ENCODE peak calls at places on chromosomes 13 and 19, in ten cellular contexts. One of them, this sample, is unnamed.

GRCh38 chr13:49226613-49227012 is 6.5 kb downstream of the MLNR start:
- DNase-seq in right lobe of liver: no peak
- DNase-seq in A549: no peak
- DNase-seq in AG04450: no peak
- DNase-seq in BE2C: no peak
- DNase-seq in PC-3: no peak
- DNase-seq in HepG2: no peak
- DNase-seq in foreskin fibroblast: no peak
- DNase-seq in stomach: no peak
- DNase-seq in CD4-positive, alpha-beta T cell: no peak
- DNase-seq in this sample: no peak

GRCh38 chr19:24159707-24160106 is 72.7 kb downstream of the ZNF254 start:
- DNase-seq in CD4-positive, alpha-beta T cell: no peak
- DNase-seq in HepG2: peak; percentile 29
- DNase-seq in right lobe of liver: no peak
- DNase-seq in PC-3: peak; percentile 49
- DNase-seq in A549: no peak
- DNase-seq in foreskin fibroblast: peak; percentile 1
- DNase-seq in AG04450: no peak
- DNase-seq in BE2C: no peak
- DNase-seq in stomach: no peak
- DNase-seq in this sample: no peak

GRCh38 chr19:40263440-40264313 is 21.5 kb downstream of the AKT2 start:
- DNase-seq in CD4-positive, alpha-beta T cell: no peak
- DNase-seq in PC-3: no peak
- DNase-seq in AG04450: no peak
- DNase-seq in right lobe of liver: no peak
- DNase-seq in A549: no peak
- DNase-seq in BE2C: no peak
- DNase-seq in HepG2: no peak
- DNase-seq in foreskin fibroblast: no peak
- DNase-seq in stomach: no peak
- DNase-seq in this sample: no peak

GRCh38 chr13:32538234-32538620 is 368 bp downstream of the N4BP2L2 start:
- DNase-seq in stomach: peak; percentile 63
- DNase-seq in CD4-positive, alpha-beta T cell: no peak
- DNase-seq in HepG2: peak; percentile 76
- DNase-seq in AG04450: no peak
- DNase-seq in BE2C: no peak
- DNase-seq in foreskin fibroblast: peak; percentile 57
- DNase-seq in PC-3: no peak
- DNase-seq in A549: peak; percentile 8
- DNase-seq in right lobe of liver: peak; percentile 61
- DNase-seq in this sample: peak; percentile 65

GRCh38 chr13:51844862-51845573 is at the start of gene TMEM272:
- DNase-seq in right lobe of liver: peak; percentile 66
- DNase-seq in foreskin fibroblast: peak; percentile 51
- DNase-seq in BE2C: peak; percentile 83
- DNase-seq in A549: peak; percentile 77
- DNase-seq in stomach: peak; percentile 57
- DNase-seq in PC-3: peak; percentile 34
- DNase-seq in HepG2: peak; percentile 43
- DNase-seq in CD4-positive, alpha-beta T cell: peak; percentile 25
- DNase-seq in AG04450: no peak
- DNase-seq in this sample: peak; percentile 63

GRCh38 chr19:19292607-19293006 is 19.5 kb upstream of the TM6SF2 start:
- DNase-seq in PC-3: no peak
- DNase-seq in stomach: no peak
- DNase-seq in foreskin fibroblast: no peak
- DNase-seq in HepG2: no peak
- DNase-seq in A549: no peak
- DNase-seq in AG04450: no peak
- DNase-seq in CD4-positive, alpha-beta T cell: no peak
- DNase-seq in BE2C: no peak
- DNase-seq in right lobe of liver: no peak
- DNase-seq in this sample: no peak

GRCh38 chr13:83024226-83024625 is 858.0 kb downstream of the SLITRK1 start:
- DNase-seq in AG04450: no peak
- DNase-seq in A549: no peak
- DNase-seq in PC-3: no peak
- DNase-seq in HepG2: no peak
- DNase-seq in CD4-positive, alpha-beta T cell: no peak
- DNase-seq in foreskin fibroblast: no peak
- DNase-seq in right lobe of liver: no peak
- DNase-seq in stomach: no peak
- DNase-seq in BE2C: no peak
- DNase-seq in this sample: no peak

GRCh38 chr13:85638815-85639393 is 160.3 kb downstream of the SLITRK6 start:
- DNase-seq in HepG2: no peak
- DNase-seq in AG04450: no peak
- DNase-seq in CD4-positive, alpha-beta T cell: no peak
- DNase-seq in right lobe of liver: no peak
- DNase-seq in PC-3: no peak
- DNase-seq in foreskin fibroblast: no peak
- DNase-seq in stomach: no peak
- DNase-seq in A549: no peak
- DNase-seq in BE2C: no peak
- DNase-seq in this sample: no peak

GRCh38 chr13:98263841-98264240 is 86.8 kb upstream of the RNF113B start:
- DNase-seq in HepG2: no peak
- DNase-seq in AG04450: no peak
- DNase-seq in A549: no peak
- DNase-seq in foreskin fibroblast: no peak
- DNase-seq in BE2C: no peak
- DNase-seq in PC-3: no peak
- DNase-seq in stomach: no peak
- DNase-seq in CD4-positive, alpha-beta T cell: no peak
- DNase-seq in right lobe of liver: no peak
- DNase-seq in this sample: no peak

GRCh38 chr13:28557725-28558124 is 62.8 kb upstream of the FLT1 start:
- DNase-seq in AG04450: peak; percentile 6
- DNase-seq in A549: no peak
- DNase-seq in PC-3: no peak
- DNase-seq in BE2C: no peak
- DNase-seq in CD4-positive, alpha-beta T cell: no peak
- DNase-seq in stomach: no peak
- DNase-seq in right lobe of liver: no peak
- DNase-seq in HepG2: no peak
- DNase-seq in foreskin fibroblast: no peak
- DNase-seq in this sample: no peak

GRCh38 chr19:45657520-45658163 is 10.4 kb upstream of the GIPR start:
- DNase-seq in A549: no peak
- DNase-seq in foreskin fibroblast: no peak
- DNase-seq in PC-3: no peak
- DNase-seq in BE2C: peak; percentile 45
- DNase-seq in stomach: no peak
- DNase-seq in HepG2: peak; percentile 47
- DNase-seq in right lobe of liver: no peak
- DNase-seq in CD4-positive, alpha-beta T cell: no peak
- DNase-seq in AG04450: no peak
- DNase-seq in this sample: no peak

GRCh38 chr19:2814426-2814825 is 5.2 kb upstream of the ZNF554 start:
- DNase-seq in right lobe of liver: no peak
- DNase-seq in HepG2: no peak
- DNase-seq in A549: no peak
- DNase-seq in AG04450: no peak
- DNase-seq in BE2C: no peak
- DNase-seq in foreskin fibroblast: no peak
- DNase-seq in PC-3: no peak
- DNase-seq in CD4-positive, alpha-beta T cell: no peak
- DNase-seq in stomach: no peak
- DNase-seq in this sample: no peak

GRCh38 chr19:51478381-51479285 is at the start of gene CEACAM18:
- DNase-seq in stomach: no peak
- DNase-seq in BE2C: no peak
- DNase-seq in A549: no peak
- DNase-seq in AG04450: no peak
- DNase-seq in right lobe of liver: no peak
- DNase-seq in PC-3: no peak
- DNase-seq in HepG2: no peak
- DNase-seq in CD4-positive, alpha-beta T cell: no peak
- DNase-seq in foreskin fibroblast: no peak
- DNase-seq in this sample: no peak
- TF ChIP-seq CTCF in stomach: no peak
- TF ChIP-seq CTCF in BE2C: no peak
- TF ChIP-seq CTCF in A549: no peak
- TF ChIP-seq CTCF in AG04450: no peak
- TF ChIP-seq CTCF in right lobe of liver: no peak
- TF ChIP-seq CTCF in PC-3: no peak
- TF ChIP-seq CTCF in HepG2: no peak
- TF ChIP-seq CTCF in CD4-positive, alpha-beta T cell: no peak
- TF ChIP-seq CTCF in foreskin fibroblast: no peak
- TF ChIP-seq CTCF in this sample: no peak

GRCh38 chr19:1262687-1263123 is 6.4 kb upstream of the CIRBP start:
- DNase-seq in stomach: no peak
- DNase-seq in foreskin fibroblast: peak; percentile 82
- DNase-seq in PC-3: no peak
- DNase-seq in right lobe of liver: no peak
- DNase-seq in A549: no peak
- DNase-seq in CD4-positive, alpha-beta T cell: no peak
- DNase-seq in HepG2: no peak
- DNase-seq in AG04450: no peak
- DNase-seq in BE2C: no peak
- DNase-seq in this sample: no peak

GRCh38 chr19:1260749-1261511 is 8.2 kb upstream of the CIRBP start:
- DNase-seq in A549: peak; percentile 69
- DNase-seq in AG04450: peak; percentile 93
- DNase-seq in right lobe of liver: peak; percentile 98
- DNase-seq in HepG2: peak; percentile 88
- DNase-seq in BE2C: peak; percentile 98
- DNase-seq in PC-3: peak; percentile 94
- DNase-seq in CD4-positive, alpha-beta T cell: peak; percentile 95
- DNase-seq in stomach: peak; percentile 97
- DNase-seq in foreskin fibroblast: peak; percentile 99
- DNase-seq in this sample: peak; percentile 98

GRCh38 chr19:1259873-1260748 is 9.0 kb upstream of the CIRBP start:
- DNase-seq in stomach: no peak
- DNase-seq in A549: no peak
- DNase-seq in CD4-positive, alpha-beta T cell: no peak
- DNase-seq in HepG2: no peak
- DNase-seq in BE2C: no peak
- DNase-seq in PC-3: no peak
- DNase-seq in foreskin fibroblast: peak; percentile 61
- DNase-seq in right lobe of liver: peak; percentile 63
- DNase-seq in AG04450: no peak
- DNase-seq in this sample: peak; percentile 65

GRCh38 chr19:1261863-1262686 is 7.1 kb upstream of the CIRBP start:
- DNase-seq in PC-3: peak; percentile 48
- DNase-seq in A549: peak; percentile 26
- DNase-seq in foreskin fibroblast: peak; percentile 69
- DNase-seq in right lobe of liver: peak; percentile 94
- DNase-seq in BE2C: no peak
- DNase-seq in stomach: peak; percentile 96
- DNase-seq in CD4-positive, alpha-beta T cell: no peak
- DNase-seq in HepG2: peak; percentile 48
- DNase-seq in AG04450: no peak
- DNase-seq in this sample: no peak

DNA sequence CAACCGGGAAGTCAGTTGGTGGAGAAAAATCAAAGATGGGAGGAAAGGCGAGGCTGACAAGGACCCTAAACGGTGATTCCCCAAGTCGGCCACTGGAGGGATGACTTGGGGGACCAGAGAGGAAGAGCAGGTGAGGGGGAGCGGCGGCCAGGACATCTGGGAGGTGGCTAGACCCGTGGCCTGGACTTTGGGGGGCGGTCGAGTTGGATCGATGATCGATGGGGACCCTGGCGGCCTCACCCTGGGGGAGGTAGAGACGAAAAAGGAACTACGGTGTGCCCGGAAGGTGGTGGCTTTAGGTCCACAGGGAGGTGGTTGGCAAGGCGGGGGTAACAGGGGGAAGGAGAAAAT is 7.6 kb upstream of the CIRBP start:
- DNase-seq in stomach: no peak
- DNase-seq in foreskin fibroblast: peak; percentile 44
- DNase-seq in CD4-positive, alpha-beta T cell: no peak
- DNase-seq in AG04450: no peak
- DNase-seq in right lobe of liver: no peak
- DNase-seq in PC-3: no peak
- DNase-seq in A549: no peak
- DNase-seq in HepG2: no peak
- DNase-seq in BE2C: no peak
- DNase-seq in this sample: no peak
- TF ChIP-seq CTCF in stomach: no peak
- TF ChIP-seq CTCF in foreskin fibroblast: no peak
- TF ChIP-seq CTCF in CD4-positive, alpha-beta T cell: peak; percentile 10
- TF ChIP-seq CTCF in AG04450: peak; percentile 18
- TF ChIP-seq CTCF in right lobe of liver: no peak
- TF ChIP-seq CTCF in PC-3: peak; percentile 19
- TF ChIP-seq CTCF in A549: no peak
- TF ChIP-seq CTCF in HepG2: no peak
- TF ChIP-seq CTCF in BE2C: peak; percentile 18
- TF ChIP-seq CTCF in this sample: no peak

DNA sequence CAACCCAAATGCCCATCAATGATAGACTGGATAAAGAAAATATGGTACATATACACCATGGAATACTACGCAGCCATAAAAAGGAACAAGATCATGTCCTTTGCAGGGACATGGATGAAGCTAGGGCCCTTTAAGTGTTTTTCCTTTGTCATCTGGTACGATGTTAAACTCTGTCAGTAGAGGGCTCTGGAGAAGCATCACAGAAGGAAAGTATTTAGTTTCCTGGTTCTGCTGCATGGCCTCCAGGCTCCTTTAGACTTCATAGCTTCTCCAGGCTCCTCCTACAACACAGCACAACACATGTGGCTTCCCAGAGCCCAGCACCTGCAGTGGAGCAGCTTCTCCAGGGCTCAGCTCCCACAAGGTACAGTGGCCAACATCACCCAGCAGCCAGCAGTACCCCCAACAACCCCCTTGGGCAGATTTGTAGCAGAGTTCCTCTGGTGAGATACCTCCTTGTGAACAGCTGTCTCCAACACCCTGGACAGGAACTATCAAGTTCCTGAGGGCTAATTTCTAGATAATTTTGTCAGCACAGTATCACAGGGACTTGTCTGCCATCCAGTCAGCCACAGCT is 63.4 kb downstream of the KCTD12 start:
- DNase-seq in PC-3: peak; percentile 53
- DNase-seq in right lobe of liver: no peak
- DNase-seq in HepG2: no peak
- DNase-seq in BE2C: no peak
- DNase-seq in A549: no peak
- DNase-seq in AG04450: no peak
- DNase-seq in CD4-positive, alpha-beta T cell: no peak
- DNase-seq in stomach: no peak
- DNase-seq in foreskin fibroblast: peak; percentile 73
- DNase-seq in this sample: peak; percentile 36
- TF ChIP-seq CTCF in PC-3: peak; percentile 47
- TF ChIP-seq CTCF in right lobe of liver: peak; percentile 24
- TF ChIP-seq CTCF in HepG2: peak; percentile 13
- TF ChIP-seq CTCF in BE2C: peak; percentile 13
- TF ChIP-seq CTCF in A549: no peak
- TF ChIP-seq CTCF in AG04450: peak; percentile 28
- TF ChIP-seq CTCF in CD4-positive, alpha-beta T cell: no peak
- TF ChIP-seq CTCF in stomach: no peak
- TF ChIP-seq CTCF in foreskin fibroblast: peak; percentile 26
- TF ChIP-seq CTCF in this sample: peak; percentile 39

DNA sequence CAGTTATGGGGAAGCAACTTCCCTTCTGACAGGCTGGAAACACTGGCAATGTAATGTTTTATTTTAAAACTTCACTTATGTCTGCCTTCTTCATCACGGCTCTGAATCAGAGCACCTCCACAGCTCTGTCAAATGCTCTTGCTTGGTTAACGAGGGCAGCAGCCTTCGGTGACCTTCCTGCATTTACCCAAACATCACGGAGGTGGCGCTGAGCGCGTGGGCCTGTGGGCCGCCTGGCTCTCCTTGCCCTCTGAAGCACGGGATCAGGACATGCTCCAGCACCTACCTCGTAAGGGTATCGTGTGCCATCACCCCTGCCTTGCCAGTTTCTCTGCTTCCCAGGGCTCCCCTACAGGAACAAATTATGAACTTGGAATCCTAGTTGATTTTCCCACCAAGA is 310.0 kb downstream of the TEX29 start:
- DNase-seq in BE2C: no peak
- DNase-seq in foreskin fibroblast: no peak
- DNase-seq in CD4-positive, alpha-beta T cell: no peak
- DNase-seq in right lobe of liver: no peak
- DNase-seq in AG04450: no peak
- DNase-seq in HepG2: no peak
- DNase-seq in PC-3: no peak
- DNase-seq in stomach: no peak
- DNase-seq in A549: no peak
- DNase-seq in this sample: no peak
- TF ChIP-seq CTCF in BE2C: no peak
- TF ChIP-seq CTCF in foreskin fibroblast: no peak
- TF ChIP-seq CTCF in CD4-positive, alpha-beta T cell: no peak
- TF ChIP-seq CTCF in right lobe of liver: no peak
- TF ChIP-seq CTCF in AG04450: no peak
- TF ChIP-seq CTCF in HepG2: no peak
- TF ChIP-seq CTCF in PC-3: no peak
- TF ChIP-seq CTCF in stomach: no peak
- TF ChIP-seq CTCF in A549: no peak
- TF ChIP-seq CTCF in this sample: no peak

This sample was measured in GM20000.